ENCODE peak calls at places on chromosome 11, in five cellular contexts. B is HCT116, X is GM23248, F is HepG2, W is fibroblast of lung. D is an unnamed sample.

GRCh38 chr11:75238595-75239245 is 1.9 kb upstream of the TPBGL start:
- DNase-seq in W (no peak), X (no peak), B (no peak), F (no peak), D (no peak)

GRCh38 chr11:34810107-34810562 is 106.0 kb downstream of the APIP start:
- DNase-seq in B (no peak), X (no peak), F (no peak), W (no peak), D (no peak)

GRCh38 chr11:117019871-117020270 is 78.4 kb downstream of the SIK3 start:
- DNase-seq in B (no peak), X (no peak), W (no peak), F (peak), D (no peak)

GRCh38 chr11:27039873-27040272 is 742 bp upstream of the BBOX1 start:
- DNase-seq in X (no peak), B (no peak), F (no peak), W (no peak), D (no peak)

GRCh38 chr11:30504468-30504867 is 81.7 kb downstream of the MPPED2 start:
- DNase-seq in X (no peak), F (no peak), W (no peak), B (no peak), D (no peak)

GRCh38 chr11:76209956-76210885 is 3.9 kb upstream of the WNT11 start:
- DNase-seq in X (peak), W (peak), B (no peak), F (no peak), D (no peak)

GRCh38 chr11:75449271-75449670 is 16.3 kb upstream of the KLHL35 start:
- DNase-seq in X (no peak), W (no peak), F (no peak), B (no peak), D (no peak)

GRCh38 chr11:103085758-103086365 is 6.1 kb downstream of the DCUN1D5 start:
- DNase-seq in B (no peak), W (peak), X (peak), F (no peak), D (no peak)

GRCh38 chr11:15745266-15745665 is 611.1 kb downstream of the SOX6 start:
- DNase-seq in B (no peak), W (peak), X (no peak), F (no peak), D (no peak)

GRCh38 chr11:62988281-62988680 is 3.5 kb upstream of the SLC22A6 start:
- DNase-seq in W (no peak), F (no peak), X (no peak), B (no peak), D (no peak)

GRCh38 chr11:109998921-109999320 is 94.3 kb upstream of the ZC3H12C start:
- DNase-seq in X (no peak), W (no peak), B (no peak), F (no peak), D (no peak)

GRCh38 chr11:134124660-134125451 is 56.0 kb downstream of the JAM3 start:
- DNase-seq in W (peak), X (peak), B (no peak), F (no peak), D (no peak)

GRCh38 chr11:15073361-15074205 is at the start of gene CALCB:
- DNase-seq in W (peak), X (peak), B (no peak), F (no peak), D (no peak)

GRCh38 chr11:3205261-3206127 is 13.1 kb downstream of the MRGPRG start:
- DNase-seq in X (peak), B (no peak), F (no peak), W (peak), D (no peak)

GRCh38 chr11:130160460-130161090 is 993 bp downstream of the ST14 start:
- DNase-seq in B (no peak), X (no peak), W (no peak), F (no peak), D (no peak)
- H3K9ac ChIP-seq in B (peak), X (no peak), W (no peak), F (no peak), D (no peak)

GRCh38 chr11:31806186-31806943 is 4.8 kb downstream of the PAX6 start:
- DNase-seq in X (no peak), F (no peak), B (no peak), W (peak), D (no peak)
- TF ChIP-seq EZH2 in X (peak), F (no peak), B (no peak), W (peak), D (no peak)

DNA sequence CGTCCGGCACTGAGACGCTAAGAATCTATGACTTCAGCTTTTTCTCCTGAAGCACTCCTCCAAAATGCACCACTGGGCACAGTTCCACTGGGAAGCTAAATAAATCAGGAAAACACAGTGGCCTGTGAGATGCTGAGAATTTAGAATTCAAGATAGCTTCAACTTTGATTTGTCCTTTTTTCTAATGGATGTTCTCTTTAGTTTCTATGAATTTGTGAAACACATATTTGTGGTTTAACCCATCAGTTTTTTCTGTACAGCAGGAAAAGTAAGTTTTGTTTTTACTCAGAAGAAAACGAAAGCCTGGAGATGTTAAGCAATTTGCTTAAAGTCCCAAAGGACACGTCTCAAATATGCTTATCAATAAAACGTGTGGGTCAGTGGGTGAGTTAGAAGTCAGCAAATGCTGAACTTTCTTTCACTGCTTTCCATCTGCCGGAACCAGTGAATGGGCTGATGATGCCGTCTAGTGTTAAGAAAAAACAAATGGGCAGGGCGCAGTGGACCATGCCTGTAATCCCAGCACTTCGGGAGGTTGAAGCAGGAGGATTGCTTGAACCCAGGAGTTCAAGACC is 40.7 kb upstream of the CLMP start:
- DNase-seq in X (peak), F (no peak), W (peak), B (peak), D (no peak)
- H3K9ac ChIP-seq in X (peak), F (no peak), W (no peak), B (no peak), D (no peak)

GRCh38 chr11:70732493-70733206 is 334.3 kb downstream of the CTTN start:
- DNase-seq in X (peak), F (no peak), W (no peak), B (peak), D (no peak)
- TF ChIP-seq EZH2 in X (no peak), F (no peak), W (no peak), B (no peak), D (no peak)

GRCh38 chr11:70505761-70506657 is 107.7 kb downstream of the CTTN start:
- DNase-seq in B (no peak), W (no peak), X (peak), F (no peak), D (no peak)
- H3K9ac ChIP-seq in B (no peak), W (no peak), X (no peak), F (no peak), D (no peak)

GRCh38 chr11:93278976-93279375 is 51.6 kb upstream of the DEUP1 start:
- DNase-seq in W (no peak), F (no peak), B (no peak), X (no peak), D (no peak)
- TF ChIP-seq EZH2 in W (no peak), F (no peak), B (no peak), X (no peak), D (no peak)

D was measured in DND-41.